ENCODE peak calls at places on chromosomes 16 and 17, in eight cellular contexts. W is tibial artery; I is Jurkat, Clone E6-1; M is neural crest cell; V is NCI-H345; O is psoas muscle; X is sigmoid colon; J is naive B cell. P is an unnamed sample.

GRCh38 chr16:13873835-13874438 is 46.0 kb upstream of the ERCC4 start:
- DNase-seq in W (no peak), I (no peak), M (peak; percentile 41), V (peak; percentile 26), O (no peak), X (no peak), J (no peak), P (no peak)

GRCh38 chr16:79997257-79997656 is 396.7 kb upstream of the MAF start:
- DNase-seq in W (no peak), I (peak; percentile 17), M (peak; percentile 16), V (no peak), O (no peak), X (no peak), J (no peak), P (no peak)

GRCh38 chr16:87140211-87141200 is 176.7 kb downstream of the C16orf95 start:
- DNase-seq in W (peak; percentile 56), I (no peak), M (no peak), V (no peak), O (no peak), X (peak; percentile 48), J (no peak), P (no peak)

GRCh38 chr16:24723663-24724062 is 5.8 kb upstream of the TNRC6A start:
- DNase-seq in W (no peak), I (no peak), M (no peak), V (no peak), O (no peak), X (no peak), J (no peak), P (no peak)

GRCh38 chr17:75518201-75518600 is 1.9 kb downstream of the TSEN54 start:
- DNase-seq in W (no peak), I (peak; percentile 94), M (no peak), V (no peak), O (no peak), X (no peak), J (peak; percentile 61), P (no peak)

GRCh38 chr16:48128769-48129168 is 27.0 kb downstream of the ABCC12 start:
- DNase-seq in W (no peak), I (no peak), M (no peak), V (no peak), O (no peak), X (no peak), J (no peak), P (no peak)

GRCh38 chr17:47400333-47400732 is 76.6 kb downstream of the EFCAB13 start:
- DNase-seq in W (no peak), I (no peak), M (no peak), V (no peak), O (no peak), X (no peak), J (no peak), P (no peak)

GRCh38 chr16:8729779-8730334 is 55.4 kb downstream of the ABAT start:
- DNase-seq in W (peak; percentile 56), I (no peak), M (no peak), V (no peak), O (no peak), X (peak; percentile 25), J (peak; percentile 56), P (no peak)

GRCh38 chr17:535165-535564 is 179.5 kb downstream of the VPS53 start:
- DNase-seq in W (no peak), I (no peak), M (no peak), V (no peak), O (no peak), X (no peak), J (no peak), P (no peak)

GRCh38 chr17:49191407-49191916 is 18.9 kb downstream of the GNGT2 start:
- DNase-seq in W (no peak), I (no peak), M (no peak), V (no peak), O (no peak), X (no peak), J (no peak), P (no peak)

GRCh38 chr17:41910701-41911391 is 7.9 kb downstream of the ACLY start:
- DNase-seq in W (no peak), I (no peak), M (no peak), V (no peak), O (no peak), X (no peak), J (no peak), P (no peak)

GRCh38 chr17:72182256-72182890 is 61.6 kb downstream of the SOX9 start:
- DNase-seq in W (no peak), I (no peak), M (no peak), V (peak; percentile 10), O (no peak), X (no peak), J (no peak), P (no peak)

GRCh38 chr17:35052240-35052608 is 11.3 kb downstream of the RFFL start:
- DNase-seq in W (no peak), I (no peak), M (no peak), V (no peak), O (no peak), X (no peak), J (no peak), P (no peak)

GRCh38 chr16:83627996-83628395 is 179.8 kb upstream of the HSBP1 start:
- DNase-seq in W (no peak), I (no peak), M (no peak), V (no peak), O (no peak), X (no peak), J (no peak), P (no peak)

GRCh38 chr16:24046442-24046841 is 209.7 kb upstream of the CACNG3 start:
- DNase-seq in W (no peak), I (no peak), M (no peak), V (no peak), O (no peak), X (no peak), J (no peak), P (no peak)

GRCh38 chr17:57783338-57783742 is 38.2 kb upstream of the CCDC182 start:
- DNase-seq in W (no peak), I (peak; percentile 60), M (peak; percentile 97), V (peak; percentile 84), O (peak; percentile 85), X (peak; percentile 71), J (peak; percentile 66), P (peak; percentile 61)

GRCh38 chr17:39739885-39740356 is 2.2 kb downstream of the GRB7 start:
- DNase-seq in W (no peak), I (no peak), M (no peak), V (no peak), O (peak; percentile 15), X (no peak), J (no peak), P (no peak)

GRCh38 chr17:45223541-45224528 is 2.1 kb downstream of the FMNL1 start:
- DNase-seq in W (no peak), I (no peak), M (no peak), V (no peak), O (no peak), X (no peak), J (peak; percentile 52), P (no peak)